ENCODE peak calls at places on chromosomes 12 and 14, in seven cellular contexts. J is neuronal stem cell, F is mesendoderm, X is mesenchymal stem cell, N is H1, R is H9, Y is trophoblast cell. O is an unnamed sample. For H3K79me1, the result is how much of the 10 kb centered on the place peaks cover.

GRCh38 chr12:49562831-49563230 is 5.1 kb downstream of the MCRS1 start:
- DNase-seq in J (no peak), F (no peak), X (no peak), N (no peak), R (no peak), Y (no peak), O (no peak)

GRCh38 chr12:85765443-85765842 is 70.8 kb downstream of the RASSF9 start:
- DNase-seq in J (no peak), F (no peak), X (no peak), N (no peak), R (no peak), Y (no peak), O (no peak)

GRCh38 chr12:52351196-52352059 is 15.9 kb downstream of the KRT85 start:
- DNase-seq in J (no peak), F (no peak), X (no peak), N (no peak), R (no peak), Y (no peak), O (no peak)

GRCh38 chr12:51678086-51678724 is 87.2 kb downstream of the SCN8A start:
- DNase-seq in J (no peak), F (peak), X (peak), N (no peak), R (peak), Y (peak), O (peak)

GRCh38 chr12:57848208-57848607 is 1.7 kb upstream of the CTDSP2 start:
- DNase-seq in J (no peak), F (no peak), X (no peak), N (no peak), R (no peak), Y (no peak), O (no peak)

GRCh38 chr14:38618514-38618913 is 362.6 kb upstream of the CLEC14A start:
- DNase-seq in J (no peak), F (peak), X (no peak), N (no peak), R (no peak), Y (no peak), O (no peak)

GRCh38 chr12:117919479-117919878 is 49.3 kb downstream of the KSR2 start:
- DNase-seq in J (no peak), F (no peak), X (no peak), N (no peak), R (no peak), Y (no peak), O (no peak)

GRCh38 chr14:50668008-50668851 is at the start of gene SAV1:
- DNase-seq in J (peak), F (peak), X (peak), N (peak), R (peak), Y (peak), O (peak)

GRCh38 chr14:89252887-89253532 is 164.0 kb downstream of the FOXN3 start:
- DNase-seq in J (no peak), F (peak), X (no peak), N (no peak), R (peak), Y (peak), O (peak)

DNA sequence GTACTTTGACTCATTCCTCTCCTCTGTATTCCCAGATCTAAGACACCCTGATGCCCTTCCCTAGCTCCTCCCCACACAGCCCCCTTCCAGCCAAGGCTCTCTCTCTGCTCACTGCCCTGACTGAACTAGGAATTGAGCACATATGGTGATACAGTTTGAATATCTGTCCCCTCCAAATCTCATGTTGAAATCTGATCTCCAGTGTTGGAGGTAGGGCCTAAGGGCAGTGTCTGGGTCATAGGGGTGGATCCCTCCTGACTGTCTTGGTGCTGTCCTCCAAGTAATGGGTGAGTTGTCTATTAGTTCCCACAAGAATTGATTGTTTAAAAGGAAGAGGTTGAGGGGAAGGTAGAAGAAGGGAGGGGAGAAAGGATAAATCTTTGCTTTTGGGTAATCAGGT is 17.4 kb downstream of the CMKLR1 start:
- DNase-seq in J (no peak), F (no peak), X (no peak), N (no peak), R (no peak), Y (no peak), O (no peak)
- H3K79me1 ChIP-seq in J (under half), F (under half), X (under half), N (under half), R (under half), Y (under half), O (under half)

GRCh38 chr12:119666226-119666808 is 1.6 kb upstream of the PRKAB1 start:
- DNase-seq in J (no peak), F (no peak), X (no peak), N (no peak), R (no peak), Y (no peak), O (no peak)
- H3K79me1 ChIP-seq in J (under half), F (under half), X (under half), N (under half), R (under half), Y (under half), O (under half)

GRCh38 chr14:80152763-80153162 is 58.5 kb downstream of the DIO2 start:
- DNase-seq in J (no peak), F (no peak), X (no peak), N (no peak), R (no peak), Y (no peak), O (no peak)

GRCh38 chr14:80146941-80147340 is 64.4 kb downstream of the DIO2 start:
- DNase-seq in J (no peak), F (no peak), X (no peak), N (no peak), R (no peak), Y (no peak), O (no peak)

GRCh38 chr14:80150301-80150700 is 61.0 kb downstream of the DIO2 start:
- DNase-seq in J (no peak), F (no peak), X (no peak), N (no peak), R (no peak), Y (no peak), O (peak)

DNA sequence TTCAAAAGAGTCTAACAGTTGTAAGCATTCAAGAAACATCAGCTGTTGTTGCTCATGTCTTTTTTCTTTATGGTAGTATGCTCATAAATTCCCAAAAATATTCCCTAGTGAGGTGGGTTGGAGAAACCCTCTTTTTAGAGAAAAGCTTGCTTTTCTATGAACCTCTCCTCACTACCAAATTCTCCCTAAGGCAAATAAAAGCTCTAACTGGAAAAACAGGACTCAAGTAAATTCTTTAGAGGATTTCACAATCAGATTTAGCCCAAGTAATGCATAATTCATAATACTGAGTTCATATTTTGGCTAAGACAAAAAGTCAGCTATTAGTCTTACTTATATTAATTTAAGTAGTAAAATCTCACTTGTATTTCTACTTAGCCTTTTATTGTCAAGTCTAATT is 59.1 kb downstream of the DIO2 start:
- DNase-seq in J (no peak), F (no peak), X (no peak), N (no peak), R (no peak), Y (peak), O (no peak)
- H3K79me1 ChIP-seq in J (under half), F (under half), X (under half), N (under half), R (under half), Y (under half), O (under half)

GRCh38 chr14:106414464-106414863 is 888.1 kb downstream of the TMEM121 start:
- DNase-seq in J (no peak), F (no peak), X (no peak), N (no peak), R (no peak), Y (no peak), O (no peak)
- H3K79me1 ChIP-seq in J (under half), F (under half), X (under half), N (under half), R (under half), Y (under half), O (under half)

GRCh38 chr14:53228966-53229365 is 75.8 kb upstream of the DDHD1 start:
- DNase-seq in J (no peak), F (no peak), X (no peak), N (no peak), R (no peak), Y (no peak), O (no peak)

GRCh38 chr14:53231166-53231565 is 78.0 kb upstream of the DDHD1 start:
- DNase-seq in J (no peak), F (no peak), X (peak), N (no peak), R (no peak), Y (no peak), O (no peak)

GRCh38 chr14:53227154-53227718 is 74.1 kb upstream of the DDHD1 start:
- DNase-seq in J (no peak), F (no peak), X (no peak), N (no peak), R (no peak), Y (no peak), O (no peak)

GRCh38 chr14:53226553-53226952 is 73.4 kb upstream of the DDHD1 start:
- DNase-seq in J (no peak), F (no peak), X (no peak), N (no peak), R (no peak), Y (no peak), O (peak)
- H3K79me1 ChIP-seq in J (under half), F (under half), X (under half), N (under half), R (under half), Y (under half), O (under half)

DNA sequence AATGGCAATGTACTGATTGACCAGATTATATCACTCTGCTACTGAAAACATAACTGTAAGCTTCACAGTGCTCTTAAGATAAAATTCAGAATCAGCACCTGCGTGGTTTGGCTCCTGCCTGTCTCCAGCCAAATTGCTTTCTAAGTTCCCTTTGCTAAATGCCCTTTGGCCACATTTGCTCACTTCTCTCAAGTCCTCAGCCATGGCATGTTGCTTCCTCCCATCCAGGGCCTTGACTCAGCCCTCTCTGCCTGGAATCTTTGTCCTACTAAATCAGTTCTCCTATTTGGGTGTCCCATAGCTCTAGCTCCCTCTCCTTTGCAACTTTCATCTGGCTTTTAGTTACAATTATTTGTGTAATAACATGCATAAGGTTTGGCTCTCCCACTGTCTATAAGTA is 71.4 kb downstream of the KCNK10 start:
- DNase-seq in J (no peak), F (no peak), X (no peak), N (no peak), R (no peak), Y (no peak), O (no peak)
- H3K79me1 ChIP-seq in J (under half), F (under half), X (under half), N (under half), R (under half), Y (under half), O (under half)

GRCh38 chr12:2853626-2854025 is 3.2 kb downstream of the TEX52 start:
- DNase-seq in J (peak), F (peak), X (peak), N (peak), R (peak), Y (peak), O (peak)

GRCh38 chr12:2856901-2857495 is at the start of gene TEX52:
- DNase-seq in J (no peak), F (peak), X (peak), N (peak), R (peak), Y (peak), O (no peak)

GRCh38 chr12:2856051-2856450 is 788 bp downstream of the TEX52 start:
- DNase-seq in J (no peak), F (peak), X (peak), N (no peak), R (no peak), Y (peak), O (no peak)

GRCh38 chr12:2855546-2855945 is 1.3 kb downstream of the TEX52 start:
- DNase-seq in J (no peak), F (no peak), X (no peak), N (no peak), R (no peak), Y (no peak), O (no peak)

GRCh38 chr12:2854669-2855453 is 2.0 kb downstream of the TEX52 start:
- DNase-seq in J (no peak), F (no peak), X (no peak), N (no peak), R (no peak), Y (peak), O (no peak)
- H3K79me1 ChIP-seq in J (under half), F (under half), X (under half), N (under half), R (under half), Y (under half), O (under half)

O was measured in IMR-90.